ENCODE peak calls at places on chromosomes 3 and 15, in eight cellular contexts. R, T, Z, S, P, D, G and J are unnamed samples. For H3K36me3, the result is how much of the 10 kb centered on the place peaks cover.

GRCh38 chr3:77541203-77541922 is 501.5 kb downstream of the ROBO2 start:
- DNase-seq in R (no peak), T (no peak), Z (no peak), S (peak), P (no peak), D (no peak), G (no peak), J (peak)

GRCh38 chr3:174540081-174540480 is 319.1 kb upstream of the NAALADL2 start:
- DNase-seq in R (no peak), T (no peak), Z (no peak), S (no peak), P (peak), D (no peak), G (no peak), J (peak)

GRCh38 chr3:53157974-53158580 is 2.9 kb upstream of the PRKCD start:
- DNase-seq in R (no peak), T (no peak), Z (no peak), S (no peak), P (no peak), D (no peak), G (no peak), J (no peak)

GRCh38 chr3:120688121-120688520 is 6.1 kb upstream of the HGD start:
- DNase-seq in R (no peak), T (no peak), Z (no peak), S (no peak), P (no peak), D (no peak), G (no peak), J (no peak)

GRCh38 chr15:63190993-63191392 is 1.6 kb downstream of the RAB8B start:
- DNase-seq in R (no peak), T (no peak), Z (no peak), S (no peak), P (no peak), D (no peak), G (no peak), J (no peak)

GRCh38 chr3:107143206-107143605 is 234.0 kb upstream of the CCDC54 start:
- DNase-seq in R (no peak), T (no peak), Z (no peak), S (no peak), P (no peak), D (peak), G (no peak), J (no peak)

GRCh38 chr15:55279746-55280351 is 9.8 kb downstream of the RAB27A start:
- DNase-seq in R (no peak), T (peak), Z (no peak), S (peak), P (no peak), D (no peak), G (no peak), J (no peak)

GRCh38 chr3:66336358-66336766 is 115.6 kb downstream of the SLC25A26 start:
- DNase-seq in R (no peak), T (no peak), Z (no peak), S (peak), P (no peak), D (no peak), G (no peak), J (no peak)

GRCh38 chr15:73550190-73550589 is 83.0 kb downstream of the NPTN start:
- DNase-seq in R (no peak), T (no peak), Z (no peak), S (no peak), P (no peak), D (no peak), G (no peak), J (no peak)

GRCh38 chr3:67654832-67655152 is 380 bp upstream of the SUCLG2 start:
- DNase-seq in R (no peak), T (peak), Z (no peak), S (peak), P (no peak), D (no peak), G (no peak), J (no peak)

GRCh38 chr3:38131621-38132369 is 5.1 kb downstream of the ACAA1 start:
- DNase-seq in R (no peak), T (no peak), Z (no peak), S (no peak), P (peak), D (peak), G (peak), J (peak)

GRCh38 chr3:23202203-23202920 is 765 bp upstream of the UBE2E2 start:
- DNase-seq in R (no peak), T (peak), Z (no peak), S (peak), P (no peak), D (no peak), G (no peak), J (no peak)

GRCh38 chr15:100601158-100601557 is 826 bp downstream of the LINS1 start:
- DNase-seq in R (peak), T (peak), Z (no peak), S (peak), P (peak), D (no peak), G (no peak), J (no peak)

GRCh38 chr3:157263027-157263426 is 103.1 kb upstream of the CCNL1 start:
- DNase-seq in R (no peak), T (peak), Z (no peak), S (peak), P (no peak), D (no peak), G (no peak), J (no peak)

GRCh38 chr3:192005989-192006388 is 545.0 kb downstream of the PYDC2 start:
- DNase-seq in R (no peak), T (peak), Z (no peak), S (no peak), P (no peak), D (no peak), G (no peak), J (no peak)

GRCh38 chr3:188284455-188285212 is 130.7 kb downstream of the LPP start:
- DNase-seq in R (no peak), T (peak), Z (no peak), S (peak), P (no peak), D (no peak), G (no peak), J (no peak)

GRCh38 chr15:56273724-56274123 is 30.0 kb upstream of the RFX7 start:
- DNase-seq in R (no peak), T (no peak), Z (no peak), S (no peak), P (no peak), D (no peak), G (no peak), J (no peak)

GRCh38 chr3:130395916-130396315 is 50.4 kb downstream of the COL6A5 start:
- DNase-seq in R (no peak), T (peak), Z (no peak), S (peak), P (no peak), D (no peak), G (no peak), J (peak)

GRCh38 chr15:29438714-29439076 is 169.1 kb upstream of the NSMCE3 start:
- DNase-seq in R (no peak), T (peak), Z (no peak), S (peak), P (no peak), D (no peak), G (no peak), J (no peak)

GRCh38 chr15:73265536-73266153 is 103.1 kb downstream of the HCN4 start:
- DNase-seq in R (no peak), T (peak), Z (no peak), S (peak), P (peak), D (peak), G (peak), J (peak)

GRCh38 chr3:152969557-152970300 is 134.8 kb downstream of the P2RY1 start:
- DNase-seq in R (no peak), T (peak), Z (no peak), S (peak), P (no peak), D (no peak), G (no peak), J (no peak)

GRCh38 chr3:138389841-138390581 is 41.6 kb downstream of the MRAS start:
- DNase-seq in R (peak), T (peak), Z (no peak), S (peak), P (peak), D (no peak), G (peak), J (no peak)

GRCh38 chr3:38578551-38578950 is 70.9 kb downstream of the SCN5A start:
- DNase-seq in R (peak), T (no peak), Z (no peak), S (no peak), P (no peak), D (no peak), G (no peak), J (no peak)

GRCh38 chr15:80936288-80937078 is 53.1 kb downstream of the MESD start:
- DNase-seq in R (peak), T (no peak), Z (no peak), S (no peak), P (no peak), D (no peak), G (no peak), J (no peak)

GRCh38 chr15:88652456-88653199 is 13.8 kb downstream of the ISG20 start:
- DNase-seq in R (peak), T (no peak), Z (no peak), S (no peak), P (no peak), D (no peak), G (no peak), J (peak)

GRCh38 chr3:136336329-136337100 is 86.4 kb downstream of the PCCB start:
- DNase-seq in R (no peak), T (no peak), Z (no peak), S (no peak), P (no peak), D (no peak), G (no peak), J (no peak)

GRCh38 chr3:45817788-45818523 is 21.6 kb upstream of the SLC6A20 start:
- DNase-seq in R (no peak), T (peak), Z (no peak), S (peak), P (no peak), D (no peak), G (peak), J (no peak)

GRCh38 chr15:73941044-73941443 is 14.8 kb downstream of the LOXL1 start:
- DNase-seq in R (peak), T (peak), Z (peak), S (peak), P (no peak), D (no peak), G (no peak), J (peak)

GRCh38 chr3:112101946-112102345 is 15.8 kb downstream of the C3orf52 start:
- DNase-seq in R (no peak), T (peak), Z (no peak), S (peak), P (no peak), D (no peak), G (no peak), J (no peak)

GRCh38 chr15:39855400-39855799 is 64.7 kb downstream of the GPR176 start:
- DNase-seq in R (no peak), T (no peak), Z (no peak), S (no peak), P (no peak), D (no peak), G (no peak), J (no peak)

GRCh38 chr3:40719660-40720287 is 195.0 kb downstream of the ZNF621 start:
- DNase-seq in R (no peak), T (peak), Z (no peak), S (peak), P (peak), D (peak), G (no peak), J (no peak)

GRCh38 chr15:77027697-77028450 is 32.9 kb downstream of the PSTPIP1 start:
- DNase-seq in R (peak), T (no peak), Z (no peak), S (no peak), P (peak), D (peak), G (no peak), J (peak)

GRCh38 chr3:189936210-189936609 is 184.5 kb downstream of the P3H2 start:
- DNase-seq in R (no peak), T (peak), Z (no peak), S (peak), P (no peak), D (no peak), G (no peak), J (no peak)

GRCh38 chr3:50122661-50123391 is 32.3 kb upstream of the SEMA3F start:
- DNase-seq in R (peak), T (no peak), Z (peak), S (no peak), P (no peak), D (no peak), G (no peak), J (peak)

GRCh38 chr15:80823995-80824394 is 44.8 kb downstream of the CEMIP start:
- DNase-seq in R (no peak), T (no peak), Z (no peak), S (no peak), P (no peak), D (no peak), G (no peak), J (no peak)

GRCh38 chr3:27368831-27369607 is at the start of gene NEK10:
- DNase-seq in R (peak), T (peak), Z (peak), S (peak), P (peak), D (peak), G (peak), J (peak)

GRCh38 chr3:86840814-86841213 is 150.1 kb downstream of the VGLL3 start:
- DNase-seq in R (no peak), T (no peak), Z (no peak), S (no peak), P (no peak), D (no peak), G (no peak), J (no peak)

GRCh38 chr3:86838927-86839326 is 152.0 kb downstream of the VGLL3 start:
- DNase-seq in R (no peak), T (no peak), Z (no peak), S (no peak), P (no peak), D (no peak), G (no peak), J (no peak)

DNA sequence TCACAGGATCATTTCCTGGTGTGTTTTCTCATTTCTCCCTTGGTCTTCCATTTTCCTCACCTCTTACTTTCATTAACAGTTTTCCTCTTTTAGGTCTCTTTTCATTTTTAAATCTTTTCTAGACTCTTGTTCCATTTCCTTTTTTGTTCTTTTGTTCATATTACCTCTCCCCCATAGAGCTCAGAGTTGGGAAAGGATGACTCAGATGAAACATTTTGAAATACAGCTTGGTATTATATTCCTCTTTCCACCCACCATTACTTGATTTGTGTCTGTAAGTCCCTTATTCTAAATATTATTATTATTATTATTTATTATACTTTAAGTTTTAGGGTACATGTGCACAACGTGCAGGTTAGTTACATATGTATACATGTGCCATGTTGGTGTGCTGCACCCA is 153.1 kb downstream of the VGLL3 start:
- DNase-seq in R (no peak), T (no peak), Z (no peak), S (peak), P (no peak), D (no peak), G (no peak), J (no peak)
- H3K4me3 ChIP-seq in R (no peak), T (no peak), Z (no peak), S (no peak), P (no peak), D (no peak), G (no peak), J (no peak)

GRCh38 chr3:126315916-126316514 is 41.2 kb downstream of the KLF15 start:
- DNase-seq in R (peak), T (no peak), Z (no peak), S (no peak), P (no peak), D (no peak), G (no peak), J (no peak)

GRCh38 chr3:126314305-126315082 is 42.7 kb downstream of the KLF15 start:
- DNase-seq in R (peak), T (no peak), Z (no peak), S (no peak), P (no peak), D (no peak), G (peak), J (no peak)

GRCh38 chr3:126317029-126317996 is 39.9 kb downstream of the KLF15 start:
- DNase-seq in R (peak), T (no peak), Z (no peak), S (no peak), P (no peak), D (no peak), G (no peak), J (no peak)

GRCh38 chr3:126315083-126315658 is 42.0 kb downstream of the KLF15 start:
- DNase-seq in R (peak), T (no peak), Z (no peak), S (no peak), P (no peak), D (no peak), G (no peak), J (peak)

DNA sequence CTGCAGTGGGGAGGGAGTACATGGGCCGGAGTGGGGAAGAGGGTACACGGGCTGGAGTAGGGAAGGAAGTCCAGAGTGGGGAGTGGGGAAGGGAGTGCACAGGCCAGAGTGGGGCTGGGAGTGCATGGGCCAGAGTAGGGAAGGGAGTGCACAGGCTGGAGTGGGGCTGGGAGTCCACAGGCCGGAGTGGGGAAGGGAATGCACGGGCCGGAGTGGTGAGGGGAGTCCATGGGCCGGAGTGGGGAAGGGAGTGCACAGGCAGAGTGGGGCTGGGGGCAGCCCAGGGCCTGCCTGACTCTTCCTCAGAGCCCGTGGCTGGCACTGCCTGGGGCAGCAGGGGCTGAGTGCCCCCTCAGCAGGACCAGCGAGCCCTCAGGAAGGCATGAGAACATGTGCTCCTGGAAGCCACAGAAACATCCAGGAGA is 40.7 kb downstream of the KLF15 start:
- DNase-seq in R (peak), T (no peak), Z (no peak), S (no peak), P (no peak), D (no peak), G (no peak), J (peak)
- H3K36me3 ChIP-seq in R (under half), T (under half), Z (under half), S (under half), P (under half), D (under half), G (under half), J (under half)

GRCh38 chr3:101779808-101780366 is 876 bp downstream of the NXPE3 start:
- DNase-seq in R (no peak), T (no peak), Z (no peak), S (no peak), P (no peak), D (no peak), G (no peak), J (no peak)

GRCh38 chr3:101778385-101779046 is 495 bp upstream of the NXPE3 start:
- DNase-seq in R (no peak), T (no peak), Z (no peak), S (no peak), P (no peak), D (no peak), G (no peak), J (no peak)

GRCh38 chr3:101780661-101781060 is 1.6 kb downstream of the NXPE3 start:
- DNase-seq in R (no peak), T (peak), Z (no peak), S (peak), P (peak), D (no peak), G (peak), J (peak)

GRCh38 chr3:101779047-101779807 is at the start of gene NXPE3:
- DNase-seq in R (peak), T (peak), Z (peak), S (peak), P (peak), D (peak), G (peak), J (peak)

DNA sequence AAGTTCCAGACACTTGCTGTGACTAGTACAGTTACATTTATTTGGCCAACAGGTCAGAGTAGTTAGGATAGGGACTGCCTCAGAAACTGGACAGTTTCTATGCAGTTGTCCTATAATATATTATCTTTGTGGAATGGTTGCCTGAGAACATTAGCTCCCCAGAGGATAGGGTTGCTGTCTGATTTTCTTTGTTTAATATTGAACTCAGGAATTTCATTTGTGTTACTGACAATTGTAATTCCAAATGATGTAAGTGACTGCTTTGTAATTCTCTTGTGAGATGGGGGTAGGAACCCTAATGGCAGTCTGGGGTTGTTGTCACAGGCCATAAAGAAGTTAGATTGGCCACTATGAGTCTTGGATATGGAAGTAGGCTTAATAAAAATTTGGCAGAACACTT is 2.2 kb downstream of the NXPE3 start:
- DNase-seq in R (no peak), T (no peak), Z (no peak), S (no peak), P (no peak), D (no peak), G (no peak), J (peak)
- H3K4me3 ChIP-seq in R (no peak), T (peak), Z (peak), S (no peak), P (no peak), D (no peak), G (no peak), J (no peak)

GRCh38 chr3:47622648-47623047 is 44.0 kb upstream of the CSPG5 start:
- DNase-seq in R (no peak), T (no peak), Z (no peak), S (no peak), P (no peak), D (no peak), G (no peak), J (no peak)
- H3K36me3 ChIP-seq in R (half or more), T (half or more), Z (half or more), S (under half), P (under half), D (under half), G (under half), J (under half)

DNA sequence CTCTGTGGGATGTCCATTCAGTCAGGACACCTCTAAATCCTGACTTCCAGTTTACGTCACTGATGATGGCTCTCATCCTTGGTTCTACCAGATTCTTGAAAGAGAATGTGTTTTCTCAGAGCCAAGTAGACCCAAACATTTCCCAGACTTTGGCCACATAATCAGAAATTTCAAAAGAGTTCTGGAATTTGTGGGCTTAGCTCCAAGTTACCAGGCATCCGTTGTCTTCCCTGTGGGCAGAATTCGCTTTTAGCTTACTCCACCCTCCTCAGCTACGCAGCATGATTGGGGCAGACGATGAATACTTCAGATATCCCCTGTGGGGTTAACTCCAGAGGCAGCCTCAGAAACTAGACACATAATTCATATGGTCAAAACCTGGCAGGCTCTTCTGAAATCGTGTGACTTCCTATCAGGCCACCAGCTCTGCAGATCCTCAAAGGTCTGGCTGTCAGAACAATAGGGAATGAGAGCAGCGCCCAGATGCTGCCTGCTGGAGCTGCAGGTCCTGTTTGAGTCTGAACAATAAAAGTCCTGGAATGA is 30.6 kb downstream of the CRTC3 start:
- DNase-seq in R (no peak), T (no peak), Z (peak), S (no peak), P (peak), D (no peak), G (peak), J (no peak)
- H3K4me3 ChIP-seq in R (no peak), T (no peak), Z (peak), S (no peak), P (no peak), D (no peak), G (no peak), J (no peak)

DNA sequence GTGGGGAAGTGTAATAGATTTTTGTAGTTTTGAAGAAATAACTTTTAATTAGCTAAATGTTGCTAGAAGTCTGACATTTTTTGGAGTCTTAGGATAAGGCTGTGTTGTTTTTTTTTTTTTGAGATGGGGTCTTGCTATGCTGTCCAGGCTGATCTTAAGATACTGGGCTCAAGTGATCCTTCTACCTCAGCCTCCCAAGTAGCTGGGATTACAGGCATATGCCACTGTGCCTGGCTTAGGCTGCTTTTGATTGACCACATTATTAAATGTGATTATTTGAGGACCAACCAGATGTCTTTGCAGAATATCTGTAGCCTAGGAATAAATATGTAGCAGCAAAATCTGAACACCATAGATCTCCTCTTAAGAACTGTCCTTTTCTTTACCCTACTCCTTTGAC is 29.7 kb downstream of the HACD3 start:
- DNase-seq in R (no peak), T (no peak), Z (no peak), S (no peak), P (no peak), D (no peak), G (no peak), J (no peak)
- H3K36me3 ChIP-seq in R (half or more), T (under half), Z (half or more), S (under half), P (under half), D (under half), G (under half), J (under half)